ENCODE peak calls at places on chromosome 3, in seven cellular contexts. One of them, this sample, is unnamed.

GRCh38 chr3:31613654-31614053 is 80.9 kb downstream of the STT3B start:
- DNase-seq in heart right ventricle: no peak
- DNase-seq in AG10803: no peak
- DNase-seq in PC-3: no peak
- DNase-seq in cardiac fibroblast: no peak
- DNase-seq in left ventricle myocardium inferior: no peak
- DNase-seq in HCT116: no peak
- DNase-seq in this sample: peak

GRCh38 chr3:9747267-9747666 is 2.5 kb upstream of the OGG1 start:
- DNase-seq in PC-3: no peak
- DNase-seq in HCT116: no peak
- DNase-seq in cardiac fibroblast: peak
- DNase-seq in AG10803: peak
- DNase-seq in left ventricle myocardium inferior: no peak
- DNase-seq in heart right ventricle: no peak
- DNase-seq in this sample: peak

GRCh38 chr3:4687167-4687566 is 194.0 kb downstream of the ITPR1 start:
- DNase-seq in PC-3: peak
- DNase-seq in left ventricle myocardium inferior: no peak
- DNase-seq in cardiac fibroblast: peak
- DNase-seq in HCT116: no peak
- DNase-seq in heart right ventricle: no peak
- DNase-seq in AG10803: no peak
- DNase-seq in this sample: peak

GRCh38 chr3:13515786-13516783 is 32.8 kb upstream of the FBLN2 start:
- DNase-seq in AG10803: no peak
- DNase-seq in heart right ventricle: peak
- DNase-seq in HCT116: no peak
- DNase-seq in PC-3: no peak
- DNase-seq in left ventricle myocardium inferior: peak
- DNase-seq in cardiac fibroblast: peak
- DNase-seq in this sample: no peak

GRCh38 chr3:42256135-42256819 is 9.7 kb downstream of the CCK start:
- DNase-seq in PC-3: peak
- DNase-seq in left ventricle myocardium inferior: no peak
- DNase-seq in heart right ventricle: no peak
- DNase-seq in AG10803: peak
- DNase-seq in cardiac fibroblast: no peak
- DNase-seq in HCT116: peak
- DNase-seq in this sample: no peak

GRCh38 chr3:68919000-68919399 is 13.3 kb downstream of the TAFA4 start:
- DNase-seq in AG10803: peak
- DNase-seq in heart right ventricle: no peak
- DNase-seq in HCT116: no peak
- DNase-seq in left ventricle myocardium inferior: no peak
- DNase-seq in PC-3: peak
- DNase-seq in cardiac fibroblast: peak
- DNase-seq in this sample: peak

GRCh38 chr3:66473637-66474036 is 27.2 kb downstream of the LRIG1 start:
- DNase-seq in HCT116: no peak
- DNase-seq in PC-3: peak
- DNase-seq in heart right ventricle: no peak
- DNase-seq in AG10803: peak
- DNase-seq in left ventricle myocardium inferior: no peak
- DNase-seq in cardiac fibroblast: peak
- DNase-seq in this sample: peak

GRCh38 chr3:14829811-14830210 is 11.0 kb downstream of the FGD5 start:
- DNase-seq in PC-3: no peak
- DNase-seq in heart right ventricle: no peak
- DNase-seq in HCT116: no peak
- DNase-seq in AG10803: no peak
- DNase-seq in cardiac fibroblast: no peak
- DNase-seq in left ventricle myocardium inferior: no peak
- DNase-seq in this sample: peak

GRCh38 chr3:59069838-59070237 is 20.0 kb upstream of the CFAP20DC start:
- DNase-seq in cardiac fibroblast: no peak
- DNase-seq in HCT116: no peak
- DNase-seq in heart right ventricle: no peak
- DNase-seq in PC-3: no peak
- DNase-seq in AG10803: no peak
- DNase-seq in left ventricle myocardium inferior: no peak
- DNase-seq in this sample: no peak

GRCh38 chr3:44680921-44681455 is 31.5 kb upstream of the ZNF502 start:
- DNase-seq in cardiac fibroblast: no peak
- DNase-seq in AG10803: peak
- DNase-seq in PC-3: no peak
- DNase-seq in HCT116: no peak
- DNase-seq in left ventricle myocardium inferior: no peak
- DNase-seq in heart right ventricle: no peak
- DNase-seq in this sample: no peak

GRCh38 chr3:157119369-157119951 is 40.5 kb downstream of the CCNL1 start:
- DNase-seq in AG10803: no peak
- DNase-seq in cardiac fibroblast: no peak
- DNase-seq in heart right ventricle: no peak
- DNase-seq in PC-3: peak
- DNase-seq in HCT116: no peak
- DNase-seq in left ventricle myocardium inferior: no peak
- DNase-seq in this sample: no peak

DNA sequence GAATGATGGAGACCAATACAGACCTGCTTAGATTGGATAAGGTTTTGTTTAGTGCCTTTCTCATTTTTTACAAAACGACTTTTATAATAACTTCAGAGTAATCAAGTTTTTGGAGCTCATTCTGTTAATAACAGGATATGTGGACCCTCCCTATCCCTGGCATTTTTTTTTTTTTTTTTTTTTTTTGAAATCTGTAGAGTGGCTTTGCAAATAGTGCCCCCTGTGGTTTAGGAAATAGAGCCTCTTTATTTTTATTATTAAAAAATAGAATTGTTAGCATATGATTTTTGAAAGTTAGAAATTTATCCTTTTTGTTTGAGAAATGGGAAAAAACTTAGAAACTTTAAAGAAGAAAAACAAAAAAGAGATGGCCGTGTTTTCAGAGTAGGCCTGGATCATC is 11.4 kb downstream of the SKIL start:
- DNase-seq in heart right ventricle: no peak
- DNase-seq in HCT116: no peak
- DNase-seq in AG10803: no peak
- DNase-seq in PC-3: peak
- DNase-seq in cardiac fibroblast: peak
- DNase-seq in left ventricle myocardium inferior: no peak
- DNase-seq in this sample: no peak
- TF ChIP-seq CTCF in heart right ventricle: no peak
- TF ChIP-seq CTCF in HCT116: peak
- TF ChIP-seq CTCF in AG10803: peak
- TF ChIP-seq CTCF in PC-3: no peak
- TF ChIP-seq CTCF in cardiac fibroblast: peak
- TF ChIP-seq CTCF in left ventricle myocardium inferior: peak
- TF ChIP-seq CTCF in this sample: peak

GRCh38 chr3:106167728-106168127 is 298.9 kb upstream of the CBLB start:
- DNase-seq in AG10803: no peak
- DNase-seq in left ventricle myocardium inferior: no peak
- DNase-seq in PC-3: no peak
- DNase-seq in HCT116: no peak
- DNase-seq in heart right ventricle: no peak
- DNase-seq in cardiac fibroblast: no peak
- DNase-seq in this sample: no peak

GRCh38 chr3:106169351-106169750 is 300.5 kb upstream of the CBLB start:
- DNase-seq in AG10803: no peak
- DNase-seq in PC-3: peak
- DNase-seq in HCT116: no peak
- DNase-seq in cardiac fibroblast: no peak
- DNase-seq in left ventricle myocardium inferior: no peak
- DNase-seq in heart right ventricle: no peak
- DNase-seq in this sample: no peak

GRCh38 chr3:106176734-106177133 is 307.9 kb upstream of the CBLB start:
- DNase-seq in left ventricle myocardium inferior: no peak
- DNase-seq in AG10803: peak
- DNase-seq in HCT116: no peak
- DNase-seq in PC-3: no peak
- DNase-seq in heart right ventricle: no peak
- DNase-seq in cardiac fibroblast: peak
- DNase-seq in this sample: peak

GRCh38 chr3:106168941-106169340 is 300.1 kb upstream of the CBLB start:
- DNase-seq in AG10803: no peak
- DNase-seq in left ventricle myocardium inferior: no peak
- DNase-seq in heart right ventricle: no peak
- DNase-seq in HCT116: no peak
- DNase-seq in PC-3: no peak
- DNase-seq in cardiac fibroblast: no peak
- DNase-seq in this sample: no peak

DNA sequence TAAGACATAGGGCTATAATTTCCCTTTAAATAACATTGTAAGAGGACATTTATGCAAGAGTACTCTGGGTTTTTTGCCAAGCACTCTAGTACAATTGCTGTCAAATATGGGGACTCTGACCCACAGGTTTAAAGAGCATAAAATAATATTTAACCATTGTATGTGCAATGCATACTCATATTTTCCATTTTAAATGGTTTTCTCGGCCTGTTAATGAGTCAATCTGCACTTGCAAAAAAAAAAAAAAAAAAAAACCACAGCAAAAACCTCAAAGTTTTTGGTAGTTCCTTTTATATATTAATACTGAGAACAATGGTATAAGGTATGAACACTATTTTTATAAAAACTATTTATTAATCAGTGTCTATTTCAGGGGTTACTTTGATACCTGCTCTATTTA is 304.0 kb upstream of the CBLB start:
- DNase-seq in HCT116: no peak
- DNase-seq in heart right ventricle: no peak
- DNase-seq in left ventricle myocardium inferior: no peak
- DNase-seq in PC-3: no peak
- DNase-seq in cardiac fibroblast: no peak
- DNase-seq in AG10803: no peak
- DNase-seq in this sample: no peak
- H3K4me3 ChIP-seq in HCT116: no peak
- H3K4me3 ChIP-seq in heart right ventricle: no peak
- H3K4me3 ChIP-seq in left ventricle myocardium inferior: no peak
- H3K4me3 ChIP-seq in PC-3: no peak
- H3K4me3 ChIP-seq in cardiac fibroblast: no peak
- H3K4me3 ChIP-seq in AG10803: no peak
- H3K4me3 ChIP-seq in this sample: no peak

DNA sequence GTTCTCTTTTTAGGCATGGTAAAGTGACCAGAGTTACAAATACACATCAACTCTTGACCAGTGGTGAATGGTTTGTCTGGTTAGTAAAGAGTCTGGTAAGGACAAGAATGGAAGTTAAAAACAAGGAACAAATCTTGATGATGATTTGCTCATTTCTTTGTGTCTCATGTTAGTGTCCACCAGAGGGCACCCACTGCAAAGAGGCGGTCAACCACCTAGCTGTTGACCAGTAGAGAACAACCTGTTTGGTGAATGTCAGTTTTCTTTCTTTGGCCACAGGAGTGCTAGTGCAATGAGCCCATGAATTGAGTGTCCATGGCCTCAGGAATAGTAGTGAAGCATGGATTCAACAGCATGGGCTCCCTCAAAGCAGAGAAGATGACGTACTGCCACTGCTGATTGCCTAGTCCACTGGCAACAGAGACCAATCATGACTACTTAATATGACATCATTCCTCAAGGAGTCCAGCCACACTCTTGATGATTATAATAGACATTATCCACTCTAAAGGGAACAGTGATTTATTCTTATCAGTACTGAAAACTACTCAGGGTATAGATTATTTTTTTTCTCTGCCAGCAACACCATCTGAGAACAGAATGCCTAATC is 10.7 kb upstream of the CNTN6 start:
- DNase-seq in left ventricle myocardium inferior: no peak
- DNase-seq in cardiac fibroblast: peak
- DNase-seq in HCT116: no peak
- DNase-seq in AG10803: peak
- DNase-seq in heart right ventricle: peak
- DNase-seq in PC-3: peak
- DNase-seq in this sample: peak
- TF ChIP-seq CTCF in left ventricle myocardium inferior: peak
- TF ChIP-seq CTCF in cardiac fibroblast: peak
- TF ChIP-seq CTCF in HCT116: peak
- TF ChIP-seq CTCF in AG10803: peak
- TF ChIP-seq CTCF in heart right ventricle: peak
- TF ChIP-seq CTCF in PC-3: peak
- TF ChIP-seq CTCF in this sample: peak

GRCh38 chr3:169812844-169813677 is at the start of the genes LRRC34 and LRRIQ4:
- DNase-seq in heart right ventricle: peak
- DNase-seq in AG10803: peak
- DNase-seq in PC-3: peak
- DNase-seq in cardiac fibroblast: peak
- DNase-seq in HCT116: no peak
- DNase-seq in left ventricle myocardium inferior: peak
- DNase-seq in this sample: peak
- H3K4me3 ChIP-seq in heart right ventricle: peak
- H3K4me3 ChIP-seq in AG10803: peak
- H3K4me3 ChIP-seq in PC-3: peak
- H3K4me3 ChIP-seq in cardiac fibroblast: peak
- H3K4me3 ChIP-seq in HCT116: no peak
- H3K4me3 ChIP-seq in left ventricle myocardium inferior: peak
- H3K4me3 ChIP-seq in this sample: peak